ENCODE peak calls at places on chromosomes 5 and 9, in five cellular contexts. One of them, this sample, is unnamed.

GRCh38 chr5:142696379-142696778 is 10.5 kb upstream of the FGF1 start:
- DNase-seq in activated B cell treated with CpG ODN at 0.5 μM for 24 hours: no peak
- DNase-seq in astrocyte of the spinal cord: no peak
- DNase-seq in nephron progenitor cell: no peak
- DNase-seq in OCI-LY7: no peak
- DNase-seq in this sample: no peak

GRCh38 chr5:107470007-107470582 is 200.6 kb downstream of the EFNA5 start:
- DNase-seq in activated B cell treated with CpG ODN at 0.5 μM for 24 hours: no peak
- DNase-seq in astrocyte of the spinal cord: peak; percentile 41
- DNase-seq in nephron progenitor cell: no peak
- DNase-seq in OCI-LY7: no peak
- DNase-seq in this sample: no peak

GRCh38 chr5:53027913-53028312 is 38.8 kb downstream of the ITGA2 start:
- DNase-seq in activated B cell treated with CpG ODN at 0.5 μM for 24 hours: no peak
- DNase-seq in astrocyte of the spinal cord: peak; percentile 70
- DNase-seq in nephron progenitor cell: no peak
- DNase-seq in OCI-LY7: no peak
- DNase-seq in this sample: no peak

GRCh38 chr5:165620394-165620793 is 2115.0 kb downstream of the MAT2B start:
- DNase-seq in activated B cell treated with CpG ODN at 0.5 μM for 24 hours: no peak
- DNase-seq in astrocyte of the spinal cord: peak; percentile 83
- DNase-seq in nephron progenitor cell: no peak
- DNase-seq in OCI-LY7: no peak
- DNase-seq in this sample: no peak

GRCh38 chr5:131386124-131386523 is 122.3 kb downstream of the CDC42SE2 start:
- DNase-seq in activated B cell treated with CpG ODN at 0.5 μM for 24 hours: no peak
- DNase-seq in astrocyte of the spinal cord: no peak
- DNase-seq in nephron progenitor cell: no peak
- DNase-seq in OCI-LY7: no peak
- DNase-seq in this sample: no peak

GRCh38 chr9:115231116-115231515 is 113.2 kb upstream of the TNC start:
- DNase-seq in activated B cell treated with CpG ODN at 0.5 μM for 24 hours: no peak
- DNase-seq in astrocyte of the spinal cord: no peak
- DNase-seq in nephron progenitor cell: no peak
- DNase-seq in OCI-LY7: no peak
- DNase-seq in this sample: no peak

GRCh38 chr9:123165813-123166212 is 102.6 kb downstream of the STRBP start:
- DNase-seq in activated B cell treated with CpG ODN at 0.5 μM for 24 hours: no peak
- DNase-seq in astrocyte of the spinal cord: no peak
- DNase-seq in nephron progenitor cell: no peak
- DNase-seq in OCI-LY7: no peak
- DNase-seq in this sample: no peak

GRCh38 chr9:105355810-105356209 is 92.0 kb upstream of the FSD1L start:
- DNase-seq in activated B cell treated with CpG ODN at 0.5 μM for 24 hours: no peak
- DNase-seq in astrocyte of the spinal cord: no peak
- DNase-seq in nephron progenitor cell: no peak
- DNase-seq in OCI-LY7: peak; percentile 22
- DNase-seq in this sample: no peak

GRCh38 chr9:3868012-3868411 is 342.2 kb upstream of the RFX3 start:
- DNase-seq in activated B cell treated with CpG ODN at 0.5 μM for 24 hours: no peak
- DNase-seq in astrocyte of the spinal cord: no peak
- DNase-seq in nephron progenitor cell: no peak
- DNase-seq in OCI-LY7: no peak
- DNase-seq in this sample: no peak

GRCh38 chr5:10635861-10636350 is 72.0 kb downstream of the ANKRD33B start:
- DNase-seq in activated B cell treated with CpG ODN at 0.5 μM for 24 hours: peak; percentile 21
- DNase-seq in astrocyte of the spinal cord: no peak
- DNase-seq in nephron progenitor cell: no peak
- DNase-seq in OCI-LY7: no peak
- DNase-seq in this sample: no peak

GRCh38 chr9:81052846-81053245 is 636.5 kb downstream of the TLE1 start:
- DNase-seq in activated B cell treated with CpG ODN at 0.5 μM for 24 hours: no peak
- DNase-seq in astrocyte of the spinal cord: peak; percentile 36
- DNase-seq in nephron progenitor cell: no peak
- DNase-seq in OCI-LY7: no peak
- DNase-seq in this sample: no peak

GRCh38 chr5:78649220-78649700 is 688 bp upstream of the LHFPL2 start:
- DNase-seq in activated B cell treated with CpG ODN at 0.5 μM for 24 hours: no peak
- DNase-seq in astrocyte of the spinal cord: no peak
- DNase-seq in nephron progenitor cell: peak; percentile 35
- DNase-seq in OCI-LY7: peak; percentile 23
- DNase-seq in this sample: no peak

GRCh38 chr5:98205691-98206461 is 567.6 kb upstream of the RGMB start:
- DNase-seq in activated B cell treated with CpG ODN at 0.5 μM for 24 hours: no peak
- DNase-seq in astrocyte of the spinal cord: peak; percentile 26
- DNase-seq in nephron progenitor cell: no peak
- DNase-seq in OCI-LY7: no peak
- DNase-seq in this sample: no peak

GRCh38 chr9:130699047-130699446 is 5.5 kb downstream of the EXOSC2 start:
- DNase-seq in activated B cell treated with CpG ODN at 0.5 μM for 24 hours: no peak
- DNase-seq in astrocyte of the spinal cord: no peak
- DNase-seq in nephron progenitor cell: no peak
- DNase-seq in OCI-LY7: no peak
- DNase-seq in this sample: no peak

GRCh38 chr5:173623789-173624188 is 7.3 kb upstream of the BOD1 start:
- DNase-seq in activated B cell treated with CpG ODN at 0.5 μM for 24 hours: no peak
- DNase-seq in astrocyte of the spinal cord: no peak
- DNase-seq in nephron progenitor cell: no peak
- DNase-seq in OCI-LY7: no peak
- DNase-seq in this sample: no peak

GRCh38 chr9:104608336-104608735 is 2.9 kb upstream of the OR13C2 start:
- DNase-seq in activated B cell treated with CpG ODN at 0.5 μM for 24 hours: no peak
- DNase-seq in astrocyte of the spinal cord: no peak
- DNase-seq in nephron progenitor cell: no peak
- DNase-seq in OCI-LY7: peak; percentile 4
- DNase-seq in this sample: no peak

GRCh38 chr9:17219261-17219660 is 84.4 kb downstream of the CNTLN start:
- DNase-seq in activated B cell treated with CpG ODN at 0.5 μM for 24 hours: no peak
- DNase-seq in astrocyte of the spinal cord: peak; percentile 6
- DNase-seq in nephron progenitor cell: no peak
- DNase-seq in OCI-LY7: no peak
- DNase-seq in this sample: no peak

GRCh38 chr9:34896112-34896511 is 62.0 kb upstream of the PHF24 start:
- DNase-seq in activated B cell treated with CpG ODN at 0.5 μM for 24 hours: no peak
- DNase-seq in astrocyte of the spinal cord: no peak
- DNase-seq in nephron progenitor cell: no peak
- DNase-seq in OCI-LY7: peak; percentile 5
- DNase-seq in this sample: no peak
- TF ChIP-seq CTCF in activated B cell treated with CpG ODN at 0.5 μM for 24 hours: no peak
- TF ChIP-seq CTCF in astrocyte of the spinal cord: no peak
- TF ChIP-seq CTCF in nephron progenitor cell: no peak
- TF ChIP-seq CTCF in OCI-LY7: peak; percentile 52
- TF ChIP-seq CTCF in this sample: no peak

DNA sequence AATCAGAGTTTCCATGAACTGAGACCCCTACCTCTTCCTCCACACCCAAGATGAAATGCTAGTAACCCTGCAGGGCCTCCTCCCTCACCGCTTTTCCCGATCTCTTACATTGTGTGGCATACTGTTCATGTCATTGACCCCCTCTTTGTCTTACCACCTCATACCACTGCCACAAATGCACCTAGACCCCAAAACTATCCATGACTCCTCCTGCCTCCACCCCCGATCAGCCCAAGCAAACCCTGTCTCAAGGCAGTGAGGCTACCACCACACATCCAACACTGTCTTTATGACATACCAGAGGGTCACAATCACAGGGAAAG is 55.7 kb downstream of the PLAC8L1 start:
- DNase-seq in activated B cell treated with CpG ODN at 0.5 μM for 24 hours: no peak
- DNase-seq in astrocyte of the spinal cord: no peak
- DNase-seq in nephron progenitor cell: no peak
- DNase-seq in OCI-LY7: no peak
- DNase-seq in this sample: no peak
- TF ChIP-seq CTCF in activated B cell treated with CpG ODN at 0.5 μM for 24 hours: no peak
- TF ChIP-seq CTCF in astrocyte of the spinal cord: no peak
- TF ChIP-seq CTCF in nephron progenitor cell: no peak
- TF ChIP-seq CTCF in OCI-LY7: peak; percentile 18
- TF ChIP-seq CTCF in this sample: no peak

GRCh38 chr9:38662763-38663593 is 42.6 kb upstream of the ANKRD18A start:
- DNase-seq in activated B cell treated with CpG ODN at 0.5 μM for 24 hours: no peak
- DNase-seq in astrocyte of the spinal cord: peak; percentile 74
- DNase-seq in nephron progenitor cell: no peak
- DNase-seq in OCI-LY7: no peak
- DNase-seq in this sample: no peak
- TF ChIP-seq CTCF in activated B cell treated with CpG ODN at 0.5 μM for 24 hours: no peak
- TF ChIP-seq CTCF in astrocyte of the spinal cord: peak; percentile 84
- TF ChIP-seq CTCF in nephron progenitor cell: peak; percentile 20
- TF ChIP-seq CTCF in OCI-LY7: no peak
- TF ChIP-seq CTCF in this sample: no peak

DNA sequence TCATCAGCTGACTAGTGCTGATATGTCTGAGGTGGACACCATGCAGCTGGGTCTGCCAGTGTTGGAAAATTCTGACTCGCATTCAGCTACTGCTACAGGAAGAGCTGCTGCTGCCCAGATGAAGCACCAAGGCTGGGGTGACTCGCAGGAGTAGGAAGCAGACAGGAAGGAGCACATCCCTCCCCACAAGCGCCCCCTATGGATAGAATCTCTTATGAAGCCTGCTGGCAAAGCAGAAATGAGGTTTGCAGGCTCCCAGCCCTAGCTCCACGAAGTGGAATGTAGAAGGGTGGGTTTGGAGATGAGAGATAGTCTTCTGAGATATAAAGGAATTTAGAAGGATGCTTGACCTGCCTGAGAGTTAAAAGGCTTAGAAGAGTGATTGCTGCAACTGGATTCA is 443.0 kb downstream of the ACTL7B start:
- DNase-seq in activated B cell treated with CpG ODN at 0.5 μM for 24 hours: no peak
- DNase-seq in astrocyte of the spinal cord: no peak
- DNase-seq in nephron progenitor cell: no peak
- DNase-seq in OCI-LY7: peak; percentile 4
- DNase-seq in this sample: no peak
- TF ChIP-seq CTCF in activated B cell treated with CpG ODN at 0.5 μM for 24 hours: no peak
- TF ChIP-seq CTCF in astrocyte of the spinal cord: no peak
- TF ChIP-seq CTCF in nephron progenitor cell: no peak
- TF ChIP-seq CTCF in OCI-LY7: peak; percentile 48
- TF ChIP-seq CTCF in this sample: no peak

DNA sequence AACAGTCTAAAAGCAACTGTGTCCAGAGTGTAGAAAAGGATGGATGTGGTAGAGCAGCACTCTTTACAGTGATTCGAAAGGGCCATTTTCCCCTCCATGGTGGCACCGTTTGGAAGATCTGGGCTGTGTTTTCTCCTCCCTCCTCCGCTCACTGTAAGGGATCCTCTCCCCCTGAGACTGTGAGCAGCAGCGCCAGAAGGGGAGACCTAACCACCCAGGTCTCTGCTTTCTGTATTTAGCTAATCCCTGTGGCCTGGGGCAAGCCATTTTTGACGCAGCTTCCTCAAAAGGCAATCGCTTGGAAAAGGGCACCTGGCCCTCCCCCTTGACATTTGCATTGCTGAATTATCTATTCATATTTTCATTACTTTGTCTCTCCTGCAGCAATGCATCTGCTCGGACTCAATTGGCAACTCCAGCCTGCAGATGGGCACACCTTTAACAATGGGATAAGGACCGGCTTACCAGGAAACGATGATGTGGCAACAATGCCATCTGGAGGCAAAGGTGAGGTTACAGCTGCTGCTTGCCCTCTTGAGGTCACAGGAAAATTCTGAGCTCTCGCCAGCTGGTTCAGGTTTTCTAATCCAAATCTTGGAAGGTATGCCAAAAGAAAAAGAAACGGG is 244.3 kb upstream of the WWC1 start:
- DNase-seq in activated B cell treated with CpG ODN at 0.5 μM for 24 hours: no peak
- DNase-seq in astrocyte of the spinal cord: peak; percentile 50
- DNase-seq in nephron progenitor cell: peak; percentile 61
- DNase-seq in OCI-LY7: peak; percentile 16
- DNase-seq in this sample: no peak
- TF ChIP-seq CTCF in activated B cell treated with CpG ODN at 0.5 μM for 24 hours: no peak
- TF ChIP-seq CTCF in astrocyte of the spinal cord: peak; percentile 46
- TF ChIP-seq CTCF in nephron progenitor cell: peak; percentile 60
- TF ChIP-seq CTCF in OCI-LY7: peak; percentile 64
- TF ChIP-seq CTCF in this sample: no peak

GRCh38 chr5:150487199-150488061 is 20.5 kb upstream of the NDST1 start:
- DNase-seq in activated B cell treated with CpG ODN at 0.5 μM for 24 hours: no peak
- DNase-seq in astrocyte of the spinal cord: no peak
- DNase-seq in nephron progenitor cell: no peak
- DNase-seq in OCI-LY7: peak; percentile 79
- DNase-seq in this sample: no peak
- TF ChIP-seq CTCF in activated B cell treated with CpG ODN at 0.5 μM for 24 hours: no peak
- TF ChIP-seq CTCF in astrocyte of the spinal cord: peak; percentile 20
- TF ChIP-seq CTCF in nephron progenitor cell: no peak
- TF ChIP-seq CTCF in OCI-LY7: peak; percentile 77
- TF ChIP-seq CTCF in this sample: no peak

GRCh38 chr9:126146254-126147145 is 180.1 kb upstream of the MVB12B start:
- DNase-seq in activated B cell treated with CpG ODN at 0.5 μM for 24 hours: peak; percentile 40
- DNase-seq in astrocyte of the spinal cord: no peak
- DNase-seq in nephron progenitor cell: peak; percentile 42
- DNase-seq in OCI-LY7: peak; percentile 4
- DNase-seq in this sample: no peak

GRCh38 chr9:126144617-126145456 is 181.8 kb upstream of the MVB12B start:
- DNase-seq in activated B cell treated with CpG ODN at 0.5 μM for 24 hours: no peak
- DNase-seq in astrocyte of the spinal cord: no peak
- DNase-seq in nephron progenitor cell: no peak
- DNase-seq in OCI-LY7: no peak
- DNase-seq in this sample: no peak

GRCh38 chr9:126147186-126147585 is 179.4 kb upstream of the MVB12B start:
- DNase-seq in activated B cell treated with CpG ODN at 0.5 μM for 24 hours: no peak
- DNase-seq in astrocyte of the spinal cord: no peak
- DNase-seq in nephron progenitor cell: no peak
- DNase-seq in OCI-LY7: no peak
- DNase-seq in this sample: no peak

GRCh38 chr9:126145887-126146253 is 180.8 kb upstream of the MVB12B start:
- DNase-seq in activated B cell treated with CpG ODN at 0.5 μM for 24 hours: no peak
- DNase-seq in astrocyte of the spinal cord: no peak
- DNase-seq in nephron progenitor cell: no peak
- DNase-seq in OCI-LY7: no peak
- DNase-seq in this sample: no peak

GRCh38 chr9:126144215-126144614 is 182.4 kb upstream of the MVB12B start:
- DNase-seq in activated B cell treated with CpG ODN at 0.5 μM for 24 hours: no peak
- DNase-seq in astrocyte of the spinal cord: no peak
- DNase-seq in nephron progenitor cell: no peak
- DNase-seq in OCI-LY7: no peak
- DNase-seq in this sample: no peak
- TF ChIP-seq CTCF in activated B cell treated with CpG ODN at 0.5 μM for 24 hours: no peak
- TF ChIP-seq CTCF in astrocyte of the spinal cord: no peak
- TF ChIP-seq CTCF in nephron progenitor cell: no peak
- TF ChIP-seq CTCF in OCI-LY7: no peak
- TF ChIP-seq CTCF in this sample: no peak

This sample was measured in natural killer cell.